ENCODE peak calls at places on chromosomes 5 and 9, in ten cellular contexts. F is tibial artery, J is mesendoderm, Y is AG09309, M is left ventricle myocardium inferior, D is LNCaP clone FGC, P is Panc1, T is testis, Z is kidney, N is lower lobe of right lung. S is an unnamed sample.

GRCh38 chr5:171310816-171311697 is 2.0 kb downstream of the TLX3 start:
- DNase-seq in F (no peak), J (peak), Y (no peak), M (no peak), D (no peak), P (no peak), T (no peak), Z (peak), N (no peak), S (peak)

GRCh38 chr5:171285465-171285864 is 23.6 kb upstream of the TLX3 start:
- DNase-seq in F (no peak), J (no peak), Y (no peak), M (no peak), D (no peak), P (no peak), T (no peak), Z (no peak), N (no peak), S (no peak)

GRCh38 chr5:62562867-62563266 is 15.8 kb upstream of the LRRC70 start:
- DNase-seq in F (no peak), J (peak), Y (no peak), M (no peak), D (no peak), P (no peak), T (no peak), Z (no peak), N (no peak), S (no peak)

GRCh38 chr9:28941856-28942255 is 1368.6 kb upstream of the C9orf72 start:
- DNase-seq in F (no peak), J (no peak), Y (no peak), M (no peak), D (no peak), P (no peak), T (no peak), Z (no peak), N (no peak), S (no peak)

GRCh38 chr5:73792687-73793320 is 166.8 kb downstream of the ARHGEF28 start:
- DNase-seq in F (peak), J (peak), Y (no peak), M (peak), D (no peak), P (peak), T (peak), Z (peak), N (peak), S (peak)

GRCh38 chr5:166936351-166936750 is 1355.1 kb upstream of the WWC1 start:
- DNase-seq in F (no peak), J (no peak), Y (no peak), M (no peak), D (no peak), P (no peak), T (no peak), Z (peak), N (no peak), S (no peak)

GRCh38 chr5:171705036-171705435 is 80.6 kb upstream of the SMIM23 start:
- DNase-seq in F (peak), J (no peak), Y (no peak), M (no peak), D (no peak), P (no peak), T (no peak), Z (no peak), N (no peak), S (no peak)

GRCh38 chr9:75891277-75892167 is 1.0 kb downstream of the PCSK5 start:
- DNase-seq in F (peak), J (peak), Y (no peak), M (peak), D (no peak), P (no peak), T (peak), Z (peak), N (peak), S (peak)

GRCh38 chr9:135126480-135127187 is 39.2 kb downstream of the OLFM1 start:
- DNase-seq in F (peak), J (peak), Y (peak), M (no peak), D (no peak), P (no peak), T (no peak), Z (no peak), N (no peak), S (no peak)

GRCh38 chr5:124718376-124718775 is 28.1 kb downstream of the ZNF608 start:
- DNase-seq in F (no peak), J (no peak), Y (no peak), M (no peak), D (peak), P (no peak), T (no peak), Z (no peak), N (no peak), S (no peak)

GRCh38 chr9:85971731-85972130 is 30.8 kb downstream of the NAA35 start:
- DNase-seq in F (no peak), J (no peak), Y (no peak), M (no peak), D (no peak), P (no peak), T (no peak), Z (no peak), N (no peak), S (no peak)

GRCh38 chr5:173239233-173239593 is 4.2 kb upstream of the NKX2-5 start:
- DNase-seq in F (no peak), J (peak), Y (no peak), M (no peak), D (no peak), P (no peak), T (no peak), Z (no peak), N (no peak), S (no peak)
- H3K4me3 ChIP-seq in F (no peak), J (no peak), Y (no peak), M (peak), D (no peak), P (no peak), T (peak), Z (no peak), N (no peak), S (no peak)

DNA sequence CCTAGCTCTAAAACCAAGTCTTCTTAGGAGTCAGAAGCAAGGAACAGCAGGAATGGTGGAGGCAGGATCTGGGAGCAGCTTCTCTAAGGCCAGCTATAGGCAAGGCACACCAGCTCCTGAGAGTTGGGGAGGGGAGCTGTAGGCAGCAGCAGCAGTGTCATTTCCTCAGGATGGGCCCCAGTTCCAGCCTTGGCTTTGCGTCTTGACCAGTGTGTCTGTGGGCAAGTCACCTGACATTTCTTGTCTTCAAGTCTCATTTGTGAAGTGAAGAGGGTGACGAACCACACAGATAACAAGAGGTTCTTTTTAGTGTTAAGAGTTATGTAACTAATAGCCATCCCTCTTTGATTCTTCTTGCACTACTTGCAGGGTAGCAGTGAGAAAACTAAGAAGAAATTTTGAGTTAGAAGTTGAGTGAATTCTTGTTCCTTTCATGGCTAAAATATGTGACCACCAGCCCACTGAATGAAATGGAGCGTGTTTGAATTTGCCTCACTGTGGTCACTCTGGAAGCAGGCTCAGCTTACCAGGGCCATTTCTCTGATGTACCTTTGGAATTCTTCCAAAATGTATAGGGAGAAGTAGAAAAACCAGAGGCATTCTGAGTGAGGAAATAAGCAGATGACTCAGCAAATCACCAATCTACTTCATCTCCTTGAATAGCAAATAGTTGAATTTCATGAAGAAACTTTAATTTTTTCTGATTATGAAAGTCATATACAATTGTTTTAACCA is 42.4 kb downstream of the RHOBTB3 start:
- DNase-seq in F (no peak), J (no peak), Y (no peak), M (no peak), D (no peak), P (no peak), T (no peak), Z (no peak), N (no peak), S (peak)
- H3K4me3 ChIP-seq in F (no peak), J (no peak), Y (no peak), M (no peak), D (no peak), P (no peak), T (no peak), Z (no peak), N (no peak), S (no peak)

GRCh38 chr5:56006094-56006493 is 11.3 kb upstream of the IL6ST start:
- DNase-seq in F (no peak), J (no peak), Y (no peak), M (no peak), D (no peak), P (no peak), T (no peak), Z (no peak), N (no peak), S (no peak)
- H3K4me3 ChIP-seq in F (no peak), J (no peak), Y (no peak), M (no peak), D (no peak), P (no peak), T (no peak), Z (no peak), N (no peak), S (no peak)

GRCh38 chr5:150585781-150586461 is 54.5 kb upstream of the SYNPO start:
- DNase-seq in F (no peak), J (no peak), Y (no peak), M (no peak), D (no peak), P (no peak), T (no peak), Z (no peak), N (no peak), S (no peak)
- H3K4me3 ChIP-seq in F (no peak), J (no peak), Y (no peak), M (no peak), D (no peak), P (no peak), T (no peak), Z (peak), N (no peak), S (no peak)

GRCh38 chr5:38847549-38848341 is 1.9 kb downstream of the OSMR start:
- DNase-seq in F (no peak), J (no peak), Y (no peak), M (no peak), D (no peak), P (no peak), T (no peak), Z (no peak), N (no peak), S (peak)

GRCh38 chr5:38848637-38849036 is 2.8 kb downstream of the OSMR start:
- DNase-seq in F (no peak), J (no peak), Y (no peak), M (no peak), D (no peak), P (no peak), T (no peak), Z (no peak), N (no peak), S (no peak)

GRCh38 chr5:38843665-38844064 is 2.1 kb upstream of the OSMR start:
- DNase-seq in F (no peak), J (no peak), Y (no peak), M (no peak), D (no peak), P (no peak), T (no peak), Z (no peak), N (no peak), S (no peak)

GRCh38 chr5:38846379-38846967 is 661 bp downstream of the OSMR start:
- DNase-seq in F (no peak), J (peak), Y (no peak), M (no peak), D (no peak), P (no peak), T (no peak), Z (peak), N (no peak), S (peak)

GRCh38 chr5:38845555-38846378 is at the start of gene OSMR:
- DNase-seq in F (peak), J (peak), Y (peak), M (peak), D (peak), P (peak), T (peak), Z (peak), N (peak), S (peak)
- H3K4me3 ChIP-seq in F (peak), J (peak), Y (peak), M (peak), D (peak), P (peak), T (peak), Z (peak), N (peak), S (peak)

GRCh38 chr5:59579101-59579885 is 314.2 kb downstream of the PDE4D start:
- DNase-seq in F (no peak), J (no peak), Y (no peak), M (no peak), D (peak), P (no peak), T (no peak), Z (no peak), N (no peak), S (no peak)
- H3K4me3 ChIP-seq in F (no peak), J (no peak), Y (no peak), M (no peak), D (no peak), P (no peak), T (no peak), Z (peak), N (no peak), S (no peak)

DNA sequence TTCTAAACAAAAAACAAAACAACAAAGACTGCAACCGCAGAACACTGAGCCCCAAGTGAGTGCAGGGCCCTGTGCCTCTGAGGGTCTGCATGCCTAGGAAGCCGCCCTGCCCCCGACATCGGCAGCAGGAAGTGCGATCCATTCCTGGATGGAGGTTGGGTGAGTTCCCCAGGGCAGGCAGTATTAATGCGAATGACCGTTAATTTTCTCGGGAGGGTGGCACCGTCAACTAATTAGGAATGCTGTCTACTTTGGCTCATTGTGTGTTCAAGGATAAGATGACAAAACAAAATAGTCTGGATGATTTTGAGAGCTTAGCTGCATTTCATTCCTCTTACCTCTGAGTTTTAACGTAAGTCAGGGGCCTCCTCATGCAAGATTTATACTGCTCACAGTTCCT is 3.1 kb upstream of the NXNL2 start:
- DNase-seq in F (no peak), J (peak), Y (no peak), M (no peak), D (no peak), P (no peak), T (no peak), Z (no peak), N (no peak), S (peak)
- H3K4me3 ChIP-seq in F (no peak), J (peak), Y (no peak), M (no peak), D (no peak), P (peak), T (no peak), Z (peak), N (no peak), S (peak)

DNA sequence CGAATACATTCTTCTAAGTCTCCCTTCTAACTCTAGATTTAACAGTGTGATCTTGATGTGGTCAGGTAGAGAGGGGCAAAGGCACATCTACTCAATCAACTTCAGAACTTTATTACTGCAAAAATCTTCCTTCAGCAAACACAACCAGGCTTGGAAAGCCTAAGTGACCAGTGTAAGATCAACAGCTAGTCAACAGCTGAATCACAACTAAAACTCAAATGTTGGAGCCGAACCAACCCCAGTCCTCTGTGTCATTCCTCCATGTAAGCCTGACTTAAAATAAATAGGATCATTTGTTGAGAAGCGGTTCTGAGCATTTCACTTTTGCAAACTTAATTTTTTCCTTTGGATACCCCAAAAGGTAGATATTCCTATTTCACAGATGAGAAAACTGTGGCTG is 352.7 kb downstream of the EBF1 start:
- DNase-seq in F (no peak), J (no peak), Y (no peak), M (no peak), D (no peak), P (no peak), T (no peak), Z (no peak), N (no peak), S (no peak)
- H3K4me3 ChIP-seq in F (no peak), J (no peak), Y (no peak), M (no peak), D (no peak), P (no peak), T (no peak), Z (no peak), N (no peak), S (no peak)

GRCh38 chr9:95771556-95772280 is 103.8 kb upstream of the ERCC6L2 start:
- DNase-seq in F (no peak), J (peak), Y (no peak), M (no peak), D (no peak), P (no peak), T (peak), Z (peak), N (no peak), S (peak)
- H3K4me3 ChIP-seq in F (no peak), J (no peak), Y (no peak), M (peak), D (no peak), P (no peak), T (no peak), Z (no peak), N (peak), S (no peak)